ENCODE peak calls at places on chromosome 11, in eight cellular contexts. One of them, this sample, is unnamed.

GRCh38 chr11:96778272-96778671 is 388.5 kb downstream of the JRKL start:
- DNase-seq in iPS-NIHi11: no peak
- DNase-seq in AG09319: no peak
- DNase-seq in SJSA1: no peak
- DNase-seq in CD8-positive, alpha-beta T cell: no peak
- DNase-seq in T-helper 1 cell: no peak
- DNase-seq in astrocyte of the cerebellum: no peak
- DNase-seq in amniotic epithelial cell: no peak
- DNase-seq in this sample: no peak

GRCh38 chr11:61035086-61035835 is 63.8 kb downstream of the CD6 start:
- DNase-seq in T-helper 1 cell: no peak
- DNase-seq in iPS-NIHi11: no peak
- DNase-seq in astrocyte of the cerebellum: no peak
- DNase-seq in AG09319: no peak
- DNase-seq in amniotic epithelial cell: no peak
- DNase-seq in SJSA1: no peak
- DNase-seq in CD8-positive, alpha-beta T cell: no peak
- DNase-seq in this sample: no peak

GRCh38 chr11:65468874-65469333 is 29.9 kb upstream of the MALAT1 start:
- DNase-seq in SJSA1: no peak
- DNase-seq in astrocyte of the cerebellum: no peak
- DNase-seq in amniotic epithelial cell: no peak
- DNase-seq in AG09319: no peak
- DNase-seq in iPS-NIHi11: peak
- DNase-seq in T-helper 1 cell: peak
- DNase-seq in CD8-positive, alpha-beta T cell: peak
- DNase-seq in this sample: no peak

GRCh38 chr11:107973641-107974040 is 35.1 kb upstream of the CUL5 start:
- DNase-seq in SJSA1: no peak
- DNase-seq in astrocyte of the cerebellum: no peak
- DNase-seq in amniotic epithelial cell: no peak
- DNase-seq in CD8-positive, alpha-beta T cell: no peak
- DNase-seq in AG09319: no peak
- DNase-seq in iPS-NIHi11: no peak
- DNase-seq in T-helper 1 cell: no peak
- DNase-seq in this sample: no peak

GRCh38 chr11:72685560-72686480 is 11.6 kb upstream of the PDE2A start:
- DNase-seq in SJSA1: no peak
- DNase-seq in AG09319: no peak
- DNase-seq in T-helper 1 cell: no peak
- DNase-seq in amniotic epithelial cell: peak
- DNase-seq in iPS-NIHi11: no peak
- DNase-seq in CD8-positive, alpha-beta T cell: no peak
- DNase-seq in astrocyte of the cerebellum: no peak
- DNase-seq in this sample: no peak

GRCh38 chr11:7632211-7632610 is 41.1 kb downstream of the CYB5R2 start:
- DNase-seq in SJSA1: no peak
- DNase-seq in AG09319: no peak
- DNase-seq in amniotic epithelial cell: no peak
- DNase-seq in astrocyte of the cerebellum: no peak
- DNase-seq in iPS-NIHi11: no peak
- DNase-seq in CD8-positive, alpha-beta T cell: no peak
- DNase-seq in T-helper 1 cell: no peak
- DNase-seq in this sample: no peak

GRCh38 chr11:68142441-68143309 is 21.5 kb upstream of the CHKA start:
- DNase-seq in iPS-NIHi11: no peak
- DNase-seq in astrocyte of the cerebellum: no peak
- DNase-seq in SJSA1: no peak
- DNase-seq in AG09319: no peak
- DNase-seq in amniotic epithelial cell: no peak
- DNase-seq in CD8-positive, alpha-beta T cell: no peak
- DNase-seq in T-helper 1 cell: no peak
- DNase-seq in this sample: no peak

GRCh38 chr11:116386118-116386699 is 386.6 kb downstream of the BUD13 start:
- DNase-seq in T-helper 1 cell: no peak
- DNase-seq in amniotic epithelial cell: no peak
- DNase-seq in iPS-NIHi11: no peak
- DNase-seq in CD8-positive, alpha-beta T cell: no peak
- DNase-seq in astrocyte of the cerebellum: no peak
- DNase-seq in AG09319: no peak
- DNase-seq in SJSA1: no peak
- DNase-seq in this sample: no peak

GRCh38 chr11:117604349-117604995 is 192.5 kb downstream of the DSCAML1 start:
- DNase-seq in CD8-positive, alpha-beta T cell: no peak
- DNase-seq in astrocyte of the cerebellum: no peak
- DNase-seq in SJSA1: peak
- DNase-seq in iPS-NIHi11: no peak
- DNase-seq in AG09319: no peak
- DNase-seq in T-helper 1 cell: no peak
- DNase-seq in amniotic epithelial cell: no peak
- DNase-seq in this sample: no peak

GRCh38 chr11:130180491-130180890 is 20.9 kb downstream of the ST14 start:
- DNase-seq in astrocyte of the cerebellum: no peak
- DNase-seq in iPS-NIHi11: no peak
- DNase-seq in T-helper 1 cell: no peak
- DNase-seq in SJSA1: no peak
- DNase-seq in amniotic epithelial cell: peak
- DNase-seq in AG09319: no peak
- DNase-seq in CD8-positive, alpha-beta T cell: no peak
- DNase-seq in this sample: no peak

GRCh38 chr11:67322049-67322448 is 18.7 kb downstream of the SSH3 start:
- DNase-seq in AG09319: no peak
- DNase-seq in iPS-NIHi11: no peak
- DNase-seq in T-helper 1 cell: no peak
- DNase-seq in astrocyte of the cerebellum: no peak
- DNase-seq in CD8-positive, alpha-beta T cell: no peak
- DNase-seq in SJSA1: no peak
- DNase-seq in amniotic epithelial cell: no peak
- DNase-seq in this sample: no peak

GRCh38 chr11:31921066-31921465 is 109.9 kb upstream of the PAX6 start:
- DNase-seq in T-helper 1 cell: no peak
- DNase-seq in SJSA1: no peak
- DNase-seq in astrocyte of the cerebellum: peak
- DNase-seq in amniotic epithelial cell: peak
- DNase-seq in AG09319: no peak
- DNase-seq in CD8-positive, alpha-beta T cell: no peak
- DNase-seq in iPS-NIHi11: no peak
- DNase-seq in this sample: no peak

GRCh38 chr11:67314218-67314617 is 10.9 kb downstream of the SSH3 start:
- DNase-seq in AG09319: no peak
- DNase-seq in SJSA1: no peak
- DNase-seq in CD8-positive, alpha-beta T cell: no peak
- DNase-seq in iPS-NIHi11: no peak
- DNase-seq in astrocyte of the cerebellum: no peak
- DNase-seq in amniotic epithelial cell: no peak
- DNase-seq in T-helper 1 cell: no peak
- DNase-seq in this sample: no peak

GRCh38 chr11:9716275-9717039 is 52.6 kb downstream of the SWAP70 start:
- DNase-seq in CD8-positive, alpha-beta T cell: no peak
- DNase-seq in amniotic epithelial cell: peak
- DNase-seq in T-helper 1 cell: no peak
- DNase-seq in SJSA1: no peak
- DNase-seq in AG09319: peak
- DNase-seq in astrocyte of the cerebellum: peak
- DNase-seq in iPS-NIHi11: no peak
- DNase-seq in this sample: no peak

GRCh38 chr11:77117485-77117884 is 10.6 kb upstream of the MYO7A start:
- DNase-seq in CD8-positive, alpha-beta T cell: no peak
- DNase-seq in amniotic epithelial cell: no peak
- DNase-seq in astrocyte of the cerebellum: no peak
- DNase-seq in AG09319: no peak
- DNase-seq in SJSA1: no peak
- DNase-seq in T-helper 1 cell: no peak
- DNase-seq in iPS-NIHi11: no peak
- DNase-seq in this sample: no peak

GRCh38 chr11:100980156-100980555 is 149.5 kb downstream of the PGR start:
- DNase-seq in iPS-NIHi11: no peak
- DNase-seq in AG09319: no peak
- DNase-seq in astrocyte of the cerebellum: peak
- DNase-seq in SJSA1: no peak
- DNase-seq in T-helper 1 cell: no peak
- DNase-seq in CD8-positive, alpha-beta T cell: no peak
- DNase-seq in amniotic epithelial cell: peak
- DNase-seq in this sample: no peak

GRCh38 chr11:48001438-48002021 is 21.2 kb downstream of the PTPRJ start:
- DNase-seq in SJSA1: no peak
- DNase-seq in amniotic epithelial cell: peak
- DNase-seq in iPS-NIHi11: no peak
- DNase-seq in T-helper 1 cell: peak
- DNase-seq in AG09319: no peak
- DNase-seq in astrocyte of the cerebellum: peak
- DNase-seq in CD8-positive, alpha-beta T cell: peak
- DNase-seq in this sample: no peak

GRCh38 chr11:65130631-65131416 is 3.5 kb downstream of the SYVN1 start:
- DNase-seq in SJSA1: no peak
- DNase-seq in AG09319: no peak
- DNase-seq in CD8-positive, alpha-beta T cell: no peak
- DNase-seq in T-helper 1 cell: no peak
- DNase-seq in iPS-NIHi11: no peak
- DNase-seq in amniotic epithelial cell: no peak
- DNase-seq in astrocyte of the cerebellum: no peak
- DNase-seq in this sample: no peak

GRCh38 chr11:6497069-6497839 is at the start of gene DNHD1:
- DNase-seq in T-helper 1 cell: no peak
- DNase-seq in CD8-positive, alpha-beta T cell: no peak
- DNase-seq in amniotic epithelial cell: no peak
- DNase-seq in AG09319: no peak
- DNase-seq in SJSA1: no peak
- DNase-seq in astrocyte of the cerebellum: no peak
- DNase-seq in iPS-NIHi11: peak
- DNase-seq in this sample: no peak

GRCh38 chr11:70497536-70498075 is 99.3 kb downstream of the CTTN start:
- DNase-seq in T-helper 1 cell: no peak
- DNase-seq in iPS-NIHi11: no peak
- DNase-seq in AG09319: no peak
- DNase-seq in amniotic epithelial cell: no peak
- DNase-seq in SJSA1: no peak
- DNase-seq in CD8-positive, alpha-beta T cell: no peak
- DNase-seq in astrocyte of the cerebellum: no peak
- DNase-seq in this sample: no peak

GRCh38 chr11:127000291-127000968 is at the start of gene KIRREL3:
- DNase-seq in SJSA1: peak
- DNase-seq in iPS-NIHi11: peak
- DNase-seq in astrocyte of the cerebellum: no peak
- DNase-seq in amniotic epithelial cell: no peak
- DNase-seq in AG09319: no peak
- DNase-seq in CD8-positive, alpha-beta T cell: no peak
- DNase-seq in T-helper 1 cell: no peak
- DNase-seq in this sample: no peak

GRCh38 chr11:2252018-2252417 is 18.4 kb downstream of the ASCL2 start:
- DNase-seq in SJSA1: no peak
- DNase-seq in CD8-positive, alpha-beta T cell: no peak
- DNase-seq in amniotic epithelial cell: no peak
- DNase-seq in iPS-NIHi11: no peak
- DNase-seq in AG09319: no peak
- DNase-seq in astrocyte of the cerebellum: no peak
- DNase-seq in T-helper 1 cell: no peak
- DNase-seq in this sample: no peak

GRCh38 chr11:22430286-22430685 is 92.1 kb downstream of the SLC17A6 start:
- DNase-seq in amniotic epithelial cell: no peak
- DNase-seq in CD8-positive, alpha-beta T cell: no peak
- DNase-seq in iPS-NIHi11: no peak
- DNase-seq in AG09319: no peak
- DNase-seq in astrocyte of the cerebellum: no peak
- DNase-seq in T-helper 1 cell: no peak
- DNase-seq in SJSA1: no peak
- DNase-seq in this sample: no peak

GRCh38 chr11:66956689-66957290 is 1.4 kb downstream of the PC start:
- DNase-seq in AG09319: no peak
- DNase-seq in SJSA1: peak
- DNase-seq in CD8-positive, alpha-beta T cell: no peak
- DNase-seq in amniotic epithelial cell: peak
- DNase-seq in astrocyte of the cerebellum: no peak
- DNase-seq in T-helper 1 cell: no peak
- DNase-seq in iPS-NIHi11: no peak
- DNase-seq in this sample: peak

GRCh38 chr11:38988908-38989307 is 2390.9 kb upstream of the RAG2 start:
- DNase-seq in iPS-NIHi11: no peak
- DNase-seq in CD8-positive, alpha-beta T cell: no peak
- DNase-seq in AG09319: no peak
- DNase-seq in T-helper 1 cell: no peak
- DNase-seq in SJSA1: no peak
- DNase-seq in astrocyte of the cerebellum: no peak
- DNase-seq in amniotic epithelial cell: no peak
- DNase-seq in this sample: no peak

GRCh38 chr11:132632641-132633124 is 899.6 kb downstream of the OPCML start:
- DNase-seq in CD8-positive, alpha-beta T cell: no peak
- DNase-seq in astrocyte of the cerebellum: peak
- DNase-seq in amniotic epithelial cell: peak
- DNase-seq in SJSA1: peak
- DNase-seq in AG09319: peak
- DNase-seq in iPS-NIHi11: no peak
- DNase-seq in T-helper 1 cell: no peak
- DNase-seq in this sample: peak

GRCh38 chr11:34223021-34223813 is 117.8 kb downstream of the NAT10 start:
- DNase-seq in AG09319: peak
- DNase-seq in amniotic epithelial cell: no peak
- DNase-seq in CD8-positive, alpha-beta T cell: no peak
- DNase-seq in T-helper 1 cell: no peak
- DNase-seq in iPS-NIHi11: no peak
- DNase-seq in SJSA1: peak
- DNase-seq in astrocyte of the cerebellum: peak
- DNase-seq in this sample: no peak

GRCh38 chr11:127223633-127224032 is 223.1 kb upstream of the KIRREL3 start:
- DNase-seq in AG09319: no peak
- DNase-seq in CD8-positive, alpha-beta T cell: no peak
- DNase-seq in amniotic epithelial cell: no peak
- DNase-seq in astrocyte of the cerebellum: no peak
- DNase-seq in T-helper 1 cell: no peak
- DNase-seq in iPS-NIHi11: no peak
- DNase-seq in SJSA1: no peak
- DNase-seq in this sample: no peak

GRCh38 chr11:128525411-128526243 is 61.7 kb downstream of the ETS1 start:
- DNase-seq in CD8-positive, alpha-beta T cell: no peak
- DNase-seq in T-helper 1 cell: no peak
- DNase-seq in iPS-NIHi11: peak
- DNase-seq in amniotic epithelial cell: peak
- DNase-seq in AG09319: no peak
- DNase-seq in SJSA1: peak
- DNase-seq in astrocyte of the cerebellum: peak
- DNase-seq in this sample: no peak

GRCh38 chr11:11993814-11994213 is 14.6 kb downstream of the DKK3 start:
- DNase-seq in AG09319: no peak
- DNase-seq in T-helper 1 cell: no peak
- DNase-seq in astrocyte of the cerebellum: no peak
- DNase-seq in CD8-positive, alpha-beta T cell: no peak
- DNase-seq in iPS-NIHi11: no peak
- DNase-seq in SJSA1: peak
- DNase-seq in amniotic epithelial cell: peak
- DNase-seq in this sample: no peak

GRCh38 chr11:6746086-6746618 is 25.6 kb downstream of the OR2AG2 start:
- DNase-seq in T-helper 1 cell: no peak
- DNase-seq in SJSA1: no peak
- DNase-seq in iPS-NIHi11: no peak
- DNase-seq in amniotic epithelial cell: no peak
- DNase-seq in CD8-positive, alpha-beta T cell: peak
- DNase-seq in astrocyte of the cerebellum: no peak
- DNase-seq in AG09319: no peak
- DNase-seq in this sample: no peak

GRCh38 chr11:118238397-118238796 is 13.6 kb upstream of the JAML start:
- DNase-seq in amniotic epithelial cell: no peak
- DNase-seq in CD8-positive, alpha-beta T cell: no peak
- DNase-seq in iPS-NIHi11: no peak
- DNase-seq in SJSA1: no peak
- DNase-seq in T-helper 1 cell: no peak
- DNase-seq in astrocyte of the cerebellum: no peak
- DNase-seq in AG09319: no peak
- DNase-seq in this sample: no peak

GRCh38 chr11:126700773-126701554 is 299.6 kb downstream of the KIRREL3 start:
- DNase-seq in iPS-NIHi11: no peak
- DNase-seq in CD8-positive, alpha-beta T cell: no peak
- DNase-seq in T-helper 1 cell: no peak
- DNase-seq in astrocyte of the cerebellum: no peak
- DNase-seq in SJSA1: peak
- DNase-seq in AG09319: no peak
- DNase-seq in amniotic epithelial cell: no peak
- DNase-seq in this sample: no peak

GRCh38 chr11:14342906-14343305 is 16.1 kb downstream of the RRAS2 start:
- DNase-seq in CD8-positive, alpha-beta T cell: no peak
- DNase-seq in amniotic epithelial cell: peak
- DNase-seq in SJSA1: no peak
- DNase-seq in T-helper 1 cell: no peak
- DNase-seq in iPS-NIHi11: no peak
- DNase-seq in astrocyte of the cerebellum: no peak
- DNase-seq in AG09319: no peak
- DNase-seq in this sample: peak

This sample was measured in HFF-Myc.